ENCODE peak calls at places on chromosomes 11 and 22, in four cellular contexts. One of them, this sample, is unnamed.

GRCh38 chr22:32413715-32414114 is 1.7 kb upstream of the RTCB start:
- DNase-seq in thyroid gland: no peak
- DNase-seq in lung: no peak
- DNase-seq in HCT116: peak
- DNase-seq in this sample: no peak

GRCh38 chr11:94813436-94813720 is 45.2 kb downstream of the AMOTL1 start:
- DNase-seq in thyroid gland: no peak
- DNase-seq in lung: no peak
- DNase-seq in HCT116: no peak
- DNase-seq in this sample: no peak

GRCh38 chr22:28015056-28015445 is 96.0 kb upstream of the PITPNB start:
- DNase-seq in thyroid gland: no peak
- DNase-seq in lung: no peak
- DNase-seq in HCT116: no peak
- DNase-seq in this sample: no peak

GRCh38 chr11:66429983-66430602 is 8.6 kb downstream of the MRPL11 start:
- DNase-seq in HCT116: peak
- DNase-seq in lung: peak
- DNase-seq in thyroid gland: peak
- DNase-seq in this sample: peak

GRCh38 chr11:127054153-127054552 is 53.6 kb upstream of the KIRREL3 start:
- DNase-seq in lung: no peak
- DNase-seq in HCT116: no peak
- DNase-seq in thyroid gland: no peak
- DNase-seq in this sample: no peak

GRCh38 chr11:69014084-69014935 is 1.3 kb upstream of the MRGPRF start:
- DNase-seq in thyroid gland: no peak
- DNase-seq in HCT116: no peak
- DNase-seq in lung: no peak
- DNase-seq in this sample: no peak

GRCh38 chr11:58513747-58514367 is 6.0 kb upstream of the OR5B21 start:
- DNase-seq in thyroid gland: peak
- DNase-seq in lung: no peak
- DNase-seq in HCT116: peak
- DNase-seq in this sample: peak

GRCh38 chr11:44978961-44979331 is 28.3 kb upstream of the TP53I11 start:
- DNase-seq in thyroid gland: no peak
- DNase-seq in HCT116: no peak
- DNase-seq in lung: peak
- DNase-seq in this sample: no peak

GRCh38 chr11:120064341-120064740 is 73.6 kb downstream of the TRIM29 start:
- DNase-seq in lung: no peak
- DNase-seq in thyroid gland: no peak
- DNase-seq in HCT116: no peak
- DNase-seq in this sample: no peak

GRCh38 chr11:62948765-62949320 is 27.7 kb upstream of the CHRM1 start:
- DNase-seq in lung: no peak
- DNase-seq in thyroid gland: no peak
- DNase-seq in HCT116: no peak
- DNase-seq in this sample: no peak

GRCh38 chr11:2673871-2674471 is 25.8 kb downstream of the KCNQ1OT1 start:
- DNase-seq in HCT116: no peak
- DNase-seq in lung: no peak
- DNase-seq in thyroid gland: no peak
- DNase-seq in this sample: no peak

GRCh38 chr11:128342511-128343133 is 244.7 kb downstream of the ETS1 start:
- DNase-seq in HCT116: no peak
- DNase-seq in thyroid gland: peak
- DNase-seq in lung: peak
- DNase-seq in this sample: no peak

GRCh38 chr22:49014227-49015201 is 813.2 kb downstream of the BRD1 start:
- DNase-seq in lung: no peak
- DNase-seq in HCT116: no peak
- DNase-seq in thyroid gland: no peak
- DNase-seq in this sample: no peak

GRCh38 chr11:66042227-66043007 is 6.5 kb downstream of the GAL3ST3 start:
- DNase-seq in lung: no peak
- DNase-seq in HCT116: no peak
- DNase-seq in thyroid gland: no peak
- DNase-seq in this sample: no peak

GRCh38 chr11:99937330-99937729 is 749.8 kb upstream of the ARHGAP42 start:
- DNase-seq in lung: no peak
- DNase-seq in thyroid gland: no peak
- DNase-seq in HCT116: no peak
- DNase-seq in this sample: no peak

GRCh38 chr11:65468874-65469333 is 29.9 kb upstream of the MALAT1 start:
- DNase-seq in lung: peak
- DNase-seq in HCT116: peak
- DNase-seq in thyroid gland: peak
- DNase-seq in this sample: no peak

GRCh38 chr22:20580611-20581502 is 73.4 kb downstream of the MED15 start:
- DNase-seq in HCT116: no peak
- DNase-seq in lung: no peak
- DNase-seq in thyroid gland: no peak
- DNase-seq in this sample: no peak

GRCh38 chr11:114111369-114112042 is 52.0 kb downstream of the ZBTB16 start:
- DNase-seq in lung: no peak
- DNase-seq in HCT116: no peak
- DNase-seq in thyroid gland: no peak
- DNase-seq in this sample: no peak

GRCh38 chr11:121282886-121283502 is 9.6 kb upstream of the SC5D start:
- DNase-seq in HCT116: no peak
- DNase-seq in lung: no peak
- DNase-seq in thyroid gland: no peak
- DNase-seq in this sample: no peak

GRCh38 chr11:19984048-19984742 is 176.1 kb downstream of the DBX1 start:
- DNase-seq in HCT116: no peak
- DNase-seq in lung: no peak
- DNase-seq in thyroid gland: no peak
- DNase-seq in this sample: no peak

GRCh38 chr11:35855685-35856084 is 88.2 kb upstream of the LDLRAD3 start:
- DNase-seq in HCT116: no peak
- DNase-seq in thyroid gland: no peak
- DNase-seq in lung: no peak
- DNase-seq in this sample: no peak

GRCh38 chr11:124754309-124754708 is 2.3 kb upstream of the VSIG2 start:
- DNase-seq in HCT116: no peak
- DNase-seq in lung: no peak
- DNase-seq in thyroid gland: no peak
- DNase-seq in this sample: no peak

GRCh38 chr11:57158180-57158579 is 23.6 kb upstream of the LRRC55 start:
- DNase-seq in lung: no peak
- DNase-seq in HCT116: no peak
- DNase-seq in thyroid gland: no peak
- DNase-seq in this sample: no peak

GRCh38 chr11:64245797-64246623 is 733 bp downstream of the PPP1R14B start:
- DNase-seq in thyroid gland: peak
- DNase-seq in HCT116: no peak
- DNase-seq in lung: peak
- DNase-seq in this sample: no peak

GRCh38 chr22:41535244-41535643 is 9.0 kb downstream of the POLR3H start:
- DNase-seq in HCT116: no peak
- DNase-seq in lung: no peak
- DNase-seq in thyroid gland: no peak
- DNase-seq in this sample: no peak

GRCh38 chr11:122093731-122094130 is 22.3 kb downstream of the BLID start:
- DNase-seq in thyroid gland: no peak
- DNase-seq in lung: no peak
- DNase-seq in HCT116: no peak
- DNase-seq in this sample: no peak

GRCh38 chr11:111548542-111548941 is 8.0 kb downstream of the LAYN start:
- DNase-seq in lung: no peak
- DNase-seq in HCT116: no peak
- DNase-seq in thyroid gland: no peak
- DNase-seq in this sample: no peak

GRCh38 chr11:34242037-34242625 is 115.7 kb downstream of the ABTB2 start:
- DNase-seq in HCT116: no peak
- DNase-seq in lung: no peak
- DNase-seq in thyroid gland: peak
- DNase-seq in this sample: no peak

GRCh38 chr11:70433038-70433437 is 34.7 kb downstream of the CTTN start:
- DNase-seq in lung: no peak
- DNase-seq in thyroid gland: no peak
- DNase-seq in HCT116: no peak
- DNase-seq in this sample: no peak

GRCh38 chr11:870127-870413 is 27.4 kb downstream of the TSPAN4 start:
- DNase-seq in thyroid gland: no peak
- DNase-seq in lung: no peak
- DNase-seq in HCT116: no peak
- DNase-seq in this sample: no peak
- TF ChIP-seq CTCF in thyroid gland: peak
- TF ChIP-seq CTCF in lung: no peak
- TF ChIP-seq CTCF in HCT116: no peak
- TF ChIP-seq CTCF in this sample: peak

DNA sequence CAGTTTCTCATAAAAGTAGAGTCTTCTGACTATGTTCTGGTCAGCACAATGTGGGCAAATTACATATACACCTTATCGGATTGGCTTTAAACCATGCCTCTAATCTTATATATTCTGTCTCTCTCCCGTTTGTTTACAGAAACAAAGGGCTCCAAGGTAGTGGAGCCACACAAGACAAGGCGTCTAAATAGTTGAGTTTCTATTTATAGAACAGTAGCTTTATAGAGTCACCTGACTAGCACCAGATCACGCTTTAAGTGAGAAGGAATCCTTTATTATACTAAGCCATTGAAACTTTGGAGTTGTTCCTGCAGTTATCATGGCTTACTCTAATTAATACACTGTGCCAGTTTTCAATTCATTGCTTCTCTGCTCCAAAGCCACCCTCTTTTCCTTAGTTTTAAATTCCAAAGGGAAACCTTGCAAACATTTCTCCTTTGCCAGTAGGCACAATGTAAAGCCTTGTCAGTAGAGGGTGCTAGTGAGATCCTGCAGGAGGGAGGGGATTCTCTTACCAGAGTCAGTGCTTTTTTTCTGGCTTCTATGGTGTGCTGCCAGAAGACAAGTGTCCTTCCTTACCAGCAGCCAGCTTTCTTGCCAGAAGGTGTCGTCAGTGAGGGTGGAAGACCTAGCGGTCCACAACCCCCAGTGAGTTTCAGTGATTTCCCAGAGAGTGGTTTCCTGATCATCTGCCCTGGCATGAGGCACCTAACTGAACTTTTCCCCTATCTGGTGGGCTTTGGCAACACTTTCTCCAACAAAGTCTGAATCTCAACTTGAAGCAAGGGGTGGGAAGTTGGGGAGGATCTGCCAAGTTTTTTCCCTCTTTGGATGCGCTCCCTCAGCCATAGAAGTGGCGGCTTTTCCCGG is 71.7 kb downstream of the RAB38 start:
- DNase-seq in thyroid gland: peak
- DNase-seq in HCT116: peak
- DNase-seq in lung: peak
- DNase-seq in this sample: peak
- TF ChIP-seq CTCF in thyroid gland: peak
- TF ChIP-seq CTCF in HCT116: peak
- TF ChIP-seq CTCF in lung: no peak
- TF ChIP-seq CTCF in this sample: peak

DNA sequence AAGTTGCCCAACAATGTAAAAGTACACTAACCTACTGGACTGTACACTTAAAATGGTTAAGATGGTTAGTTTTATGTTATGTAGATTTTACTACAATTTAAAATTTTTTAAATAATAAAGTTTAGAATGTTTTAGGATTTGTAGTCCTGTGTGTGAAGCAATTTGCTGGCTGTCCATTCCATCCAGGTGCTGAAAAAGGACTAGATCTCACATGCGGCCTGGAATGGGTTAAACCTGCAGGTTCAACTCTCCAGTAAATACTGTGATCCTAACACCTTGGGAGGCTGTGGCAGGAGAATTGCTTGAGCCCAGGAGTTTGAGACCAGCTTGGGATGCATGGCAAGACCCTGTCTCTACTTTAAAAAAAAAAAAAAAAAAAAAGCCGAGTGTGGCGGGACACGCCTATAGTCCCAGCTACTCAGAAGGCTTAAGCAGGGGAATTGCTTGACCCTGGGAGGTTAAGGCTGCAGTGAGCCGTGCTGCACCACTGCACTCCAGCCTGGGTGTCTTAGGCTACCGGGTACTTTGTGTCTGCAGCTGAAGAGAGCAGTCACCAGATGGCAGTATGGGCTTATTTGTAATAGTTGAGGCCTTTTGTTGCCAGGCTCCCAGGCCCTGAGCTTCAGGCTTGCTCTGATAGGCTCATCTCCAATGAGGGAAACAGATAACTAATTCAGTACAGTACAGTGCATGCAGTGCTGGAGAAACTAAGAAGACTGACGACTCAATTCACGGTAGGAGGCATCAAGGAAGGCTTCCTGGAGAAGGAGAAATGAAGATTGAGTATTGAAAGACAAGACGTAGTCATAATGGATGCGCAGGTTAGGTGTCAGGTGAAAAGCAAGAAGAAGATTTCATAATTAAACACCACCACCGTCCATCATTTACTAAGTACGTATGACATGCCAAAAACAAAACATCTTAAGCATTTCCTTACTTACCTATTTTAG is 64.7 kb upstream of the ASPHD2 start:
- DNase-seq in thyroid gland: peak
- DNase-seq in lung: peak
- DNase-seq in HCT116: peak
- DNase-seq in this sample: peak
- TF ChIP-seq CTCF in thyroid gland: peak
- TF ChIP-seq CTCF in lung: peak
- TF ChIP-seq CTCF in HCT116: peak
- TF ChIP-seq CTCF in this sample: peak

DNA sequence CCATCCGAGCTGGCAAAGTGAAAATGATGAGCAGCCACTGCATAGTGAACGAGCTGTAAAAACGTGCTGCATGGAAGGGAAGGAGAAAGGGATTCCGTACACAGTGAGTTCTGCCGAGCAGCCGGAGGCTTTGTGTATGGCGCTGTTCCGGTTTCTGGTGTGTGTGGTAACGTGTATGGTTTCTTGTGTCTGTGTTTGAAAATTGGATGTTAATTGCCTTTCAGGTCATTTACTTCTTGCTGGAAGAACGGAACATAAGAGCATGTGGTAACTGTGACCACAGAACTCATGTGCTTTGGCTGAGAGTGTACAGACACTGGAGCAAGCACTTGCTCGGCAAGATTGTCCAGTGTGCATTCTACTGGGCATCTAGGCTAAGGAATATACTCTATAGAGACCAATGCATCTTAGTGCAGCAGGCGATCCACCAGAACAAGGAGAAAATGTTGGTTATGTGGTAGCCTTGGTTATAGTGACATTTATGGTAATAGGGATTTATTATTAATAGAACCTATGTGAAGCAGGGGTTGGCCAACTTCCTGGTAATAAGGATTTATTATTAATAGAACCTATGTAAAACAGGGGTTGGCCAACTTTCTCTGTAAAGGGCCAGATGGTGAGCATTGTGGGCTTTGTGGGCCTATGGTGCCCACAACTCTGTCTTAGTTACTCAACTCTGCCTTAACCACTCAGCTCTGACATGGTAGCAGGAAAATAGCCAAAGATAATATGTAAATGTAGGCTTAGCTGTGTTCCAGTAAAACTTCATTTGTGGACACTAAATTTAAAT is 49.2 kb downstream of the GRAMD1B start:
- DNase-seq in thyroid gland: no peak
- DNase-seq in lung: no peak
- DNase-seq in HCT116: no peak
- DNase-seq in this sample: no peak
- TF ChIP-seq CTCF in thyroid gland: no peak
- TF ChIP-seq CTCF in lung: no peak
- TF ChIP-seq CTCF in HCT116: no peak
- TF ChIP-seq CTCF in this sample: no peak